ENCODE peak calls at places on chromosomes 1 and 21, in six cellular contexts. L, I, Y, R, A and C are unnamed samples.

GRCh38 chr1:161790587-161791317 is 24.6 kb downstream of the ATF6 start:
- DNase-seq in I (no peak), R (no peak), L (no peak), Y (no peak), A (no peak), C (no peak)

GRCh38 chr1:86552376-86552775 is 5.5 kb downstream of the CLCA4 start:
- DNase-seq in I (no peak), R (no peak), A (no peak), L (no peak), Y (peak; percentile 80), C (no peak)

GRCh38 chr1:20366766-20367602 is 76.3 kb downstream of the VWA5B1 start:
- DNase-seq in Y (peak; percentile 75), R (no peak), L (peak; percentile 13), I (peak; percentile 35), A (peak; percentile 21), C (peak; percentile 14)

GRCh38 chr1:45685308-45686080 is 839 bp downstream of the GPBP1L1 start:
- DNase-seq in L (no peak), I (peak; percentile 21), Y (no peak), A (no peak), R (no peak), C (no peak)

GRCh38 chr1:153648000-153648643 is 10.4 kb upstream of the SNAPIN start:
- DNase-seq in R (no peak), A (peak; percentile 25), L (no peak), I (no peak), Y (no peak), C (no peak)

GRCh38 chr1:2528966-2529750 is 905 bp downstream of the HES5 start:
- DNase-seq in R (no peak), I (no peak), Y (no peak), L (no peak), A (no peak), C (no peak)

GRCh38 chr1:54069792-54070548 is 16.6 kb downstream of the TCEANC2 start:
- DNase-seq in R (no peak), A (peak; percentile 37), Y (no peak), L (peak; percentile 39), I (peak; percentile 69), C (peak; percentile 73)

GRCh38 chr21:43892984-43893535 is 28.0 kb downstream of the AGPAT3 start:
- DNase-seq in R (no peak), L (no peak), I (no peak), A (no peak), Y (peak; percentile 31), C (no peak)

GRCh38 chr1:51518033-51518729 is 885 bp downstream of the EPS15 start:
- DNase-seq in Y (peak; percentile 84), L (peak; percentile 47), A (peak; percentile 50), I (peak; percentile 75), R (peak; percentile 53), C (no peak)

GRCh38 chr1:113403065-113403464 is 12.8 kb downstream of the MAGI3 start:
- DNase-seq in Y (no peak), I (no peak), L (no peak), A (no peak), R (no peak), C (no peak)

GRCh38 chr21:41162111-41162510 is 5.8 kb upstream of the BACE2 start:
- DNase-seq in L (no peak), R (no peak), I (no peak), Y (no peak), A (no peak), C (no peak)

GRCh38 chr1:116777831-116778830 is 23.9 kb downstream of the CD2 start:
- DNase-seq in L (no peak), I (no peak), R (no peak), A (no peak), Y (no peak), C (peak; percentile 60)

GRCh38 chr1:174413632-174414031 is 34.1 kb upstream of the GPR52 start:
- DNase-seq in I (no peak), Y (no peak), R (no peak), A (no peak), L (peak; percentile 10), C (peak; percentile 63)

GRCh38 chr1:243322326-243322725 is 66.5 kb downstream of the SDCCAG8 start:
- DNase-seq in Y (no peak), A (no peak), R (no peak), I (no peak), L (no peak), C (no peak)

GRCh38 chr1:226677121-226678020 is 61.7 kb downstream of the ITPKB start:
- DNase-seq in R (peak; percentile 66), A (no peak), L (peak; percentile 82), Y (peak; percentile 93), I (peak; percentile 69), C (peak; percentile 98)

GRCh38 chr1:108590947-108591346 is 31.0 kb downstream of the EEIG2 start:
- DNase-seq in L (no peak), I (no peak), Y (no peak), A (peak; percentile 30), R (no peak), C (peak; percentile 57)

GRCh38 chr1:99537886-99538617 is 107.9 kb upstream of the PALMD start:
- DNase-seq in I (no peak), R (no peak), L (no peak), A (no peak), Y (no peak), C (no peak)

GRCh38 chr1:88001460-88001859 is 672.8 kb downstream of the LMO4 start:
- DNase-seq in L (no peak), I (no peak), Y (no peak), A (no peak), R (no peak), C (no peak)

GRCh38 chr1:227728059-227728891 is 6.8 kb downstream of the JMJD4 start:
- DNase-seq in R (peak; percentile 85), I (peak; percentile 79), A (peak; percentile 88), Y (peak; percentile 83), L (no peak), C (peak; percentile 66)

GRCh38 chr1:19465123-19465522 is 20.2 kb downstream of the CAPZB start:
- DNase-seq in R (no peak), I (no peak), Y (no peak), A (no peak), L (no peak), C (no peak)

GRCh38 chr1:231130509-231130908 is 31.3 kb upstream of the TRIM67 start:
- DNase-seq in L (no peak), R (no peak), I (no peak), Y (no peak), A (no peak), C (no peak)

GRCh38 chr1:236147068-236147467 is 4.7 kb downstream of the GPR137B start:
- DNase-seq in I (no peak), L (no peak), Y (no peak), A (no peak), R (no peak), C (no peak)

GRCh38 chr21:45599146-45599581 is 44.4 kb upstream of the PCBP3 start:
- DNase-seq in A (no peak), R (peak; percentile 23), I (no peak), Y (peak; percentile 68), L (no peak), C (no peak)

GRCh38 chr1:234322979-234323378 is 50.3 kb upstream of the COA6 start:
- DNase-seq in Y (peak; percentile 81), R (no peak), I (peak; percentile 66), L (no peak), A (no peak), C (peak; percentile 41)

GRCh38 chr1:172775598-172776570 is 117.0 kb downstream of the FASLG start:
- DNase-seq in A (no peak), L (no peak), Y (no peak), R (no peak), I (no peak), C (no peak)

GRCh38 chr1:228264100-228264816 is 56.4 kb downstream of the OBSCN start:
- DNase-seq in I (no peak), A (no peak), L (no peak), Y (no peak), R (no peak), C (no peak)

GRCh38 chr21:39452965-39453332 is 1.2 kb downstream of the SH3BGR start:
- DNase-seq in Y (no peak), I (no peak), R (no peak), A (no peak), L (peak; percentile 73), C (no peak)

GRCh38 chr1:24416666-24417391 is 1.2 kb downstream of the NIPAL3 start:
- DNase-seq in I (peak; percentile 71), Y (no peak), L (no peak), A (peak; percentile 87), R (peak; percentile 39), C (no peak)

GRCh38 chr1:36161656-36162531 is 5.9 kb downstream of the MAP7D1 start:
- DNase-seq in Y (no peak), A (peak; percentile 37), R (peak; percentile 82), I (peak; percentile 69), L (no peak), C (no peak)

GRCh38 chr1:180793451-180793850 is 119.2 kb upstream of the KIAA1614 start:
- DNase-seq in R (no peak), Y (no peak), A (no peak), I (no peak), L (no peak), C (no peak)

GRCh38 chr1:215397843-215398242 is 169.3 kb upstream of the KCTD3 start:
- DNase-seq in R (no peak), Y (no peak), I (no peak), A (no peak), L (no peak), C (no peak)

GRCh38 chr1:88462481-88463261 is 221.4 kb upstream of the PKN2 start:
- DNase-seq in Y (peak; percentile 78), I (no peak), A (peak; percentile 10), L (peak; percentile 77), R (peak; percentile 38), C (no peak)

GRCh38 chr1:201385299-201385891 is 7.9 kb upstream of the TNNT2 start:
- DNase-seq in I (peak; percentile 63), L (peak; percentile 14), Y (no peak), A (peak; percentile 50), R (peak; percentile 57), C (peak; percentile 62)

GRCh38 chr1:54979327-54979891 is 1.0 kb upstream of the TMEM61 start:
- DNase-seq in Y (no peak), L (no peak), A (no peak), R (no peak), I (no peak), C (no peak)

GRCh38 chr1:218671573-218671972 is 326.4 kb downstream of the TGFB2 start:
- DNase-seq in A (no peak), R (no peak), I (no peak), Y (no peak), L (no peak), C (no peak)

GRCh38 chr1:243291287-243291686 is 35.4 kb downstream of the SDCCAG8 start:
- DNase-seq in Y (no peak), A (no peak), R (no peak), L (no peak), I (no peak), C (no peak)